ENCODE peak calls at places on chromosomes 7 and 10, in six cellular contexts. W, J, Z, C, K and L are unnamed samples.

GRCh38 chr10:112716076-112716475 is 234.0 kb upstream of the TCF7L2 start:
- DNase-seq in W (no peak), J (no peak), Z (no peak), C (no peak), K (no peak), L (no peak)

GRCh38 chr10:20879136-20879535 is 18.0 kb downstream of the NEBL start:
- DNase-seq in W (no peak), J (no peak), Z (no peak), C (no peak), K (no peak), L (no peak)

GRCh38 chr10:72239409-72239808 is 23.3 kb upstream of the ASCC1 start:
- DNase-seq in W (no peak), J (no peak), Z (no peak), C (no peak), K (no peak), L (no peak)

GRCh38 chr7:149071641-149072437 is 18.7 kb downstream of the ZNF786 start:
- DNase-seq in W (no peak), J (no peak), Z (peak), C (no peak), K (peak), L (peak)

GRCh38 chr7:137820677-137821420 is 25.9 kb downstream of the DGKI start:
- DNase-seq in W (no peak), J (peak), Z (no peak), C (peak), K (peak), L (no peak)

GRCh38 chr10:122911889-122912484 is 1.6 kb downstream of the FAM24A start:
- DNase-seq in W (no peak), J (peak), Z (peak), C (peak), K (peak), L (peak)

GRCh38 chr10:88964360-88964759 is 11.8 kb upstream of the ACTA2 start:
- DNase-seq in W (no peak), J (no peak), Z (no peak), C (no peak), K (no peak), L (no peak)

GRCh38 chr10:28722065-28722803 is 44.9 kb downstream of the BAMBI start:
- DNase-seq in W (peak), J (no peak), Z (no peak), C (peak), K (peak), L (no peak)

GRCh38 chr7:99839560-99840011 is 11.8 kb downstream of the CYP3A43 start:
- DNase-seq in W (peak), J (peak), Z (no peak), C (no peak), K (no peak), L (no peak)

GRCh38 chr10:88066876-88067275 is 203.5 kb downstream of the PTEN start:
- DNase-seq in W (peak), J (no peak), Z (no peak), C (no peak), K (no peak), L (peak)

GRCh38 chr7:53272081-53272480 is 236.6 kb downstream of the POM121L12 start:
- DNase-seq in W (no peak), J (no peak), Z (no peak), C (no peak), K (no peak), L (no peak)

GRCh38 chr10:22246680-22247391 is 29.0 kb upstream of the EBLN1 start:
- DNase-seq in W (no peak), J (no peak), Z (peak), C (peak), K (no peak), L (no peak)

GRCh38 chr7:132133501-132133900 is 442.8 kb downstream of the PLXNA4 start:
- DNase-seq in W (no peak), J (no peak), Z (no peak), C (no peak), K (no peak), L (peak)

GRCh38 chr7:74289018-74289659 is at the start of gene CLIP2:
- DNase-seq in W (peak), J (peak), Z (peak), C (peak), K (peak), L (peak)

GRCh38 chr10:89693176-89693575 is 8.2 kb upstream of the KIF20B start:
- DNase-seq in W (no peak), J (no peak), Z (no peak), C (no peak), K (no peak), L (no peak)

GRCh38 chr7:21579341-21580072 is 36.7 kb downstream of the DNAH11 start:
- DNase-seq in W (no peak), J (no peak), Z (no peak), C (no peak), K (no peak), L (no peak)

GRCh38 chr7:351681-352480 is 61.9 kb downstream of the FOXL3 start:
- DNase-seq in W (peak), J (no peak), Z (peak), C (no peak), K (no peak), L (no peak)

GRCh38 chr10:110914411-110914810 is 4.6 kb downstream of the BBIP1 start:
- DNase-seq in W (no peak), J (no peak), Z (no peak), C (no peak), K (no peak), L (no peak)

GRCh38 chr7:50634378-50634777 is 69.2 kb upstream of the DDC start:
- DNase-seq in W (no peak), J (no peak), Z (no peak), C (no peak), K (no peak), L (no peak)

GRCh38 chr7:134288265-134288664 is 28.5 kb downstream of the SLC35B4 start:
- DNase-seq in W (no peak), J (no peak), Z (no peak), C (no peak), K (no peak), L (no peak)

GRCh38 chr7:7176421-7177043 is 5.8 kb upstream of the C1GALT1 start:
- DNase-seq in W (peak), J (no peak), Z (no peak), C (peak), K (no peak), L (peak)

GRCh38 chr10:22259280-22259679 is 41.5 kb upstream of the EBLN1 start:
- DNase-seq in W (no peak), J (no peak), Z (no peak), C (no peak), K (no peak), L (peak)

GRCh38 chr7:41280491-41280890 is 422.4 kb downstream of the INHBA start:
- DNase-seq in W (no peak), J (no peak), Z (no peak), C (no peak), K (no peak), L (no peak)

GRCh38 chr7:111855161-111855841 is 293.0 kb upstream of the IMMP2L start:
- DNase-seq in W (no peak), J (peak), Z (no peak), C (peak), K (peak), L (peak)

GRCh38 chr10:98460837-98461499 is 14.2 kb upstream of the HPS1 start:
- DNase-seq in W (peak), J (peak), Z (no peak), C (peak), K (peak), L (peak)

GRCh38 chr10:75646218-75646915 is 214.9 kb downstream of the LRMDA start:
- DNase-seq in W (no peak), J (no peak), Z (no peak), C (no peak), K (no peak), L (no peak)

GRCh38 chr7:137992738-137993394 is 9.0 kb downstream of the CREB3L2 start:
- DNase-seq in W (peak), J (no peak), Z (no peak), C (peak), K (peak), L (peak)

GRCh38 chr10:44908071-44908709 is 2.9 kb upstream of the TMEM72 start:
- DNase-seq in W (no peak), J (no peak), Z (no peak), C (peak), K (no peak), L (no peak)

GRCh38 chr7:47045592-47045991 is 536.3 kb downstream of the TNS3 start:
- DNase-seq in W (no peak), J (no peak), Z (no peak), C (peak), K (no peak), L (peak)

GRCh38 chr10:79378647-79379511 is 31.6 kb downstream of the PPIF start:
- DNase-seq in W (peak), J (peak), Z (no peak), C (no peak), K (peak), L (no peak)

GRCh38 chr7:135260930-135261721 is 27.5 kb downstream of the STRA8 start:
- DNase-seq in W (no peak), J (no peak), Z (no peak), C (no peak), K (peak), L (no peak)

GRCh38 chr10:132365102-132365501 is 31.9 kb upstream of the PWWP2B start:
- DNase-seq in W (no peak), J (no peak), Z (no peak), C (no peak), K (no peak), L (no peak)

GRCh38 chr10:74821501-74821900 is 4.9 kb upstream of the KAT6B start:
- DNase-seq in W (no peak), J (peak), Z (no peak), C (no peak), K (peak), L (no peak)

GRCh38 chr10:28984431-28984830 is 304.4 kb upstream of the LYZL1 start:
- DNase-seq in W (peak), J (peak), Z (no peak), C (peak), K (no peak), L (peak)

GRCh38 chr10:70656489-70656888 is 15.8 kb upstream of the ADAMTS14 start:
- DNase-seq in W (peak), J (no peak), Z (peak), C (peak), K (no peak), L (peak)

GRCh38 chr10:133162178-133162909 is 2.3 kb downstream of the KNDC1 start:
- DNase-seq in W (peak), J (no peak), Z (no peak), C (no peak), K (peak), L (no peak)